ENCODE peak calls at places on chromosomes 12 and 14, in five cellular contexts. M, V, K, D and I are unnamed samples. For H3K27me3 and H3K36me3, the result is how much of the 10 kb centered on the place peaks cover.

GRCh38 chr12:118981285-118982201 is at the start of gene SRRM4:
- DNase-seq in M (peak), V (no peak), K (peak), D (no peak), I (no peak)

GRCh38 chr14:65107200-65107599 is 4.9 kb upstream of the MAX start:
- DNase-seq in M (no peak), V (no peak), K (no peak), D (no peak), I (no peak)

GRCh38 chr14:64844272-64844671 is 35.4 kb downstream of the SPTB start:
- DNase-seq in M (no peak), V (no peak), K (no peak), D (no peak), I (no peak)

GRCh38 chr12:32183646-32184045 is 77.0 kb downstream of the BICD1 start:
- DNase-seq in M (peak), V (no peak), K (no peak), D (peak), I (no peak)

GRCh38 chr14:52131640-52132320 is 62.9 kb upstream of the NID2 start:
- DNase-seq in M (peak), V (peak), K (peak), D (peak), I (no peak)

GRCh38 chr14:96268426-96269358 is 12.7 kb downstream of the BDKRB1 start:
- DNase-seq in M (no peak), V (peak), K (no peak), D (peak), I (no peak)

GRCh38 chr12:27616356-27617150 is 79.7 kb upstream of the REP15 start:
- DNase-seq in M (no peak), V (peak), K (no peak), D (no peak), I (no peak)

GRCh38 chr12:72453550-72453949 is 181.4 kb downstream of the TRHDE start:
- DNase-seq in M (no peak), V (no peak), K (no peak), D (no peak), I (no peak)

GRCh38 chr12:62977879-62978278 is 42.9 kb upstream of the PPM1H start:
- DNase-seq in M (no peak), V (no peak), K (no peak), D (no peak), I (no peak)

GRCh38 chr12:3752741-3753486 is at the start of gene CRACR2A:
- DNase-seq in M (peak), V (peak), K (peak), D (peak), I (peak)

GRCh38 chr12:65364021-65364420 is 85.5 kb downstream of the MSRB3 start:
- DNase-seq in M (no peak), V (no peak), K (no peak), D (peak), I (no peak)

GRCh38 chr14:98408024-98408555 is 863.9 kb downstream of the BCL11B start:
- DNase-seq in M (no peak), V (no peak), K (no peak), D (no peak), I (no peak)

GRCh38 chr12:119341988-119342387 is 7.5 kb downstream of the CCDC60 start:
- DNase-seq in M (no peak), V (no peak), K (no peak), D (no peak), I (no peak)

GRCh38 chr14:65257405-65257804 is 155.1 kb upstream of the MAX start:
- DNase-seq in M (no peak), V (no peak), K (no peak), D (no peak), I (no peak)

GRCh38 chr12:76545486-76545885 is 14.1 kb downstream of the OSBPL8 start:
- DNase-seq in M (no peak), V (no peak), K (no peak), D (no peak), I (no peak)

GRCh38 chr12:104571328-104571727 is 114.6 kb downstream of the CHST11 start:
- DNase-seq in M (no peak), V (peak), K (no peak), D (no peak), I (no peak)

GRCh38 chr12:57173089-57173488 is 25.7 kb upstream of the LRP1-AS start:
- DNase-seq in M (peak), V (no peak), K (no peak), D (no peak), I (no peak)

GRCh38 chr12:121872546-121873223 is 14.0 kb upstream of the HPD start:
- DNase-seq in M (no peak), V (peak), K (peak), D (peak), I (no peak)

GRCh38 chr12:120760349-120761245 is 35.0 kb downstream of the ACADS start:
- DNase-seq in M (no peak), V (peak), K (no peak), D (no peak), I (peak)

GRCh38 chr12:70736775-70737174 is 99.5 kb upstream of the PTPRB start:
- DNase-seq in M (no peak), V (no peak), K (no peak), D (no peak), I (no peak)

GRCh38 chr14:46215801-46216200 is 435.8 kb downstream of the RPL10L start:
- DNase-seq in M (no peak), V (no peak), K (no peak), D (no peak), I (no peak)

GRCh38 chr14:42804146-42804545 is 1197.5 kb downstream of the LRFN5 start:
- DNase-seq in M (no peak), V (no peak), K (no peak), D (no peak), I (no peak)

GRCh38 chr12:57456737-57457490 is 1.8 kb downstream of the INHBE start:
- DNase-seq in M (no peak), V (no peak), K (no peak), D (no peak), I (no peak)

GRCh38 chr14:64937176-64937820 is 5.2 kb downstream of the GPX2 start:
- DNase-seq in M (no peak), V (no peak), K (no peak), D (peak), I (no peak)

GRCh38 chr12:85642810-85643209 is 193.4 kb downstream of the RASSF9 start:
- DNase-seq in M (peak), V (peak), K (no peak), D (peak), I (no peak)

GRCh38 chr14:69183735-69184134 is 7.6 kb upstream of the EXD2 start:
- DNase-seq in M (peak), V (no peak), K (no peak), D (peak), I (no peak)

GRCh38 chr14:75234173-75234855 is 44.3 kb upstream of the FOS start:
- DNase-seq in M (no peak), V (peak), K (no peak), D (peak), I (no peak)

GRCh38 chr14:30869525-30870150 is 4.7 kb upstream of the COCH start:
- DNase-seq in M (no peak), V (no peak), K (no peak), D (no peak), I (no peak)

GRCh38 chr12:6330192-6330591 is 11.7 kb downstream of the TNFRSF1A start:
- DNase-seq in M (no peak), V (no peak), K (no peak), D (no peak), I (no peak)

GRCh38 chr12:104280703-104281458 is 22.7 kb upstream of the EID3 start:
- DNase-seq in M (no peak), V (peak), K (no peak), D (peak), I (no peak)

GRCh38 chr12:91877022-91877421 is 268.6 kb downstream of the BTG1 start:
- DNase-seq in M (no peak), V (peak), K (peak), D (peak), I (peak)

GRCh38 chr14:53703457-53703856 is 253.2 kb downstream of the BMP4 start:
- DNase-seq in M (no peak), V (no peak), K (no peak), D (no peak), I (no peak)

GRCh38 chr14:89435527-89436273 is 18.7 kb upstream of the FOXN3 start:
- DNase-seq in M (no peak), V (no peak), K (no peak), D (no peak), I (no peak)

GRCh38 chr12:43370299-43370698 is 181.7 kb downstream of the ADAMTS20 start:
- DNase-seq in M (no peak), V (peak), K (no peak), D (peak), I (no peak)

GRCh38 chr14:68039593-68039992 is 220.0 kb downstream of the RAD51B start:
- DNase-seq in M (no peak), V (peak), K (no peak), D (peak), I (no peak)

GRCh38 chr12:9041321-9041720 is 52.0 kb downstream of the KLRG1 start:
- DNase-seq in M (no peak), V (no peak), K (no peak), D (peak), I (no peak)

GRCh38 chr12:75998292-75999063 is 33.1 kb downstream of the PHLDA1 start:
- DNase-seq in M (no peak), V (no peak), K (no peak), D (no peak), I (no peak)

GRCh38 chr14:103086771-103087342 is 2.8 kb downstream of the LBHD2 start:
- DNase-seq in M (no peak), V (no peak), K (no peak), D (no peak), I (no peak)

GRCh38 chr12:54605138-54605970 is 16.9 kb upstream of the PPP1R1A start:
- DNase-seq in M (no peak), V (no peak), K (no peak), D (no peak), I (no peak)
- H3K4me3 ChIP-seq in M (no peak), V (no peak), K (no peak), D (no peak), I (no peak)

GRCh38 chr12:49342066-49342913 is 4.4 kb upstream of the DNAJC22 start:
- DNase-seq in M (peak), V (peak), K (peak), D (peak), I (peak)

GRCh38 chr12:49341777-49342065 is 4.7 kb upstream of the C1QL4 start:
- DNase-seq in M (no peak), V (no peak), K (no peak), D (no peak), I (no peak)

GRCh38 chr12:49340971-49341776 is 4.2 kb upstream of the C1QL4 start:
- DNase-seq in M (peak), V (no peak), K (peak), D (no peak), I (no peak)

GRCh38 chr12:49344486-49345047 is 2.1 kb upstream of the DNAJC22 start:
- DNase-seq in M (peak), V (no peak), K (no peak), D (no peak), I (no peak)

DNA sequence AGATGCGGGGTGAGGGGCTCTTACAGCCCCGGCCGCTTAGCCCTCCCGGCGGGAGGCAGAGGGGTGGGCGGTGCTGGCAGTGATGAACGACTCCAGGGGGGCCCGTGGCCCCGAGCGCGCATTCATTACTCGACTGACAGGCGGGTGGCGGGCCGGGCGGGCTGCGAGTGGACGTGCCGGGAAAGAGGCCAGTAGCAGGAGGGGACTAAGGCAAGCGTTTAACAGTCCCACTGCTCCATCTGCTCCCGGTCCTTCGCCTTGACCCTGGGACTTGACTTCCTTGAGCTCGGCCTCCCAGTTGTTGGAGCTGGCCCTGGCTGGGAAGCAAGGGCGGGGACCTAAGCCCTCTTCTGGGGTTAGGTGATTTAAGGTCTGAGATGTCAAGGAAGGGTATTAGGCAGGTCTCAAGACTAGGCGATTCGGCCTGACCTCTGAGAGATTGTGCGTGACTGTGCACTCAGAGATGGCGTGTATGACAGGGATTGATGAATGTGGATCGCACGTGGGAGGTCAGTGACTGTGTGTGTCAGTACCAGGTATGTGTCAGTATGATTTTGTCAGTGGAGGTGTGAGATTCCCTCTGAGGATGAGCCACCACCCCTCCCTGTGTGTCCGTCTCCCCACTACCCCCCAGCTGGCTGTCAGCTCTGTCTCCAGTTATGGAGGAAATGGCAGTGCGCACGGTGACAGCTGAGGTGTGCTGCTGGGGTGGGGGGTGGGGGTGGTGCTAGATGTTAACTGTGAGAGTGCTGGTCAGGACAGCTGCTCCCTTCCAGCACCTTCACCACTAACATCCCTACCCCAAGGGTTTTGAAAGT is 3.6 kb upstream of the DNAJC22 start:
- DNase-seq in M (peak), V (peak), K (peak), D (no peak), I (no peak)
- H3K27me3 ChIP-seq in M (half or more), V (under half), K (half or more), D (half or more), I (under half)

GRCh38 chr12:367972-368371 is 21.1 kb downstream of the KDM5A start:
- DNase-seq in M (no peak), V (no peak), K (no peak), D (no peak), I (no peak)
- H3K36me3 ChIP-seq in M (under half), V (under half), K (half or more), D (under half), I (under half)

DNA sequence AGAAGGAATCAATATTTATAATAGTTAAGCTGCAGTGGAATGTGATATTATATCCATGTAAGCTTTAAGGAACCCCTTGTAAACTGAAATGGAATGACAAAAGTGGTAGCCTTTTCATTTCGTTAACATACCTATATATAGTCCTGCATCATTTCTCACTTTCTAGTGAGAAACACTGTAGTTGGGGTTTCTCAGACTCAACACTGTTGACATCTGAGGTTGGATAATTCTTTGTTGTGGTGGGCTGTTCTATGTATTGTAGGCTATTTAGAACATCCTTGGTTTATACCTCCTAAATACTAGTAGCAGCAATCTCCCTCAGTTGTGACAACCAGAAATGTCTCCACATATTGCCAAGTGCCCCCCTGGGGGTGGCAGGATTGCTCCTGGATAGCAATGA is 79.1 kb downstream of the RAD52 start:
- DNase-seq in M (no peak), V (no peak), K (no peak), D (no peak), I (no peak)
- H3K4me3 ChIP-seq in M (no peak), V (no peak), K (no peak), D (no peak), I (no peak)

DNA sequence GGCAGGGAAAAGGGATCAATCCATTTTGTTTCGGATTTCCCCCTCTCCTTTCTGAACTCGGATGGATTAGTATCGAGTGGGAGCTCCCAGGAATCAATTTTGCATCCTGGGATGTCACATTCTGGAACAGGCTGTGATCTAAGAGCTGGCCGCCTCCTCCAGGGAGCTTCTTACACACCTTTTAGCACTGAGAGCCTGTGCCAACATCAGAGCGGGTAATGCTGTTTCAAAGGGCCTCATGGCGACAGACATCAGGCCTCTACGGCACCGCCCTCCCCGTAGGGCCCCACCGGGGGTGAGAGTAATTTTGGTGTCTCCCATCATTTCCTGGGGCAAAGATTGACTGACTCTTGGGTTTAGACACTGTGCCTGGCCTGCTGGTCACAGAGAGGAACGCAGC is 2.7 kb downstream of the GALNT9 start:
- DNase-seq in M (no peak), V (no peak), K (no peak), D (no peak), I (no peak)
- H3K27me3 ChIP-seq in M (under half), V (under half), K (half or more), D (under half), I (under half)

GRCh38 chr12:49039421-49040363 is 20.9 kb downstream of the KMT2D start:
- DNase-seq in M (no peak), V (no peak), K (no peak), D (no peak), I (no peak)

GRCh38 chr12:49041036-49041880 is 19.3 kb downstream of the KMT2D start:
- DNase-seq in M (no peak), V (no peak), K (no peak), D (no peak), I (no peak)

GRCh38 chr12:49038291-49038955 is 19.8 kb upstream of the PRKAG1 start:
- DNase-seq in M (no peak), V (no peak), K (no peak), D (no peak), I (no peak)

GRCh38 chr12:49041881-49042484 is 18.6 kb downstream of the KMT2D start:
- DNase-seq in M (no peak), V (no peak), K (no peak), D (no peak), I (no peak)

DNA sequence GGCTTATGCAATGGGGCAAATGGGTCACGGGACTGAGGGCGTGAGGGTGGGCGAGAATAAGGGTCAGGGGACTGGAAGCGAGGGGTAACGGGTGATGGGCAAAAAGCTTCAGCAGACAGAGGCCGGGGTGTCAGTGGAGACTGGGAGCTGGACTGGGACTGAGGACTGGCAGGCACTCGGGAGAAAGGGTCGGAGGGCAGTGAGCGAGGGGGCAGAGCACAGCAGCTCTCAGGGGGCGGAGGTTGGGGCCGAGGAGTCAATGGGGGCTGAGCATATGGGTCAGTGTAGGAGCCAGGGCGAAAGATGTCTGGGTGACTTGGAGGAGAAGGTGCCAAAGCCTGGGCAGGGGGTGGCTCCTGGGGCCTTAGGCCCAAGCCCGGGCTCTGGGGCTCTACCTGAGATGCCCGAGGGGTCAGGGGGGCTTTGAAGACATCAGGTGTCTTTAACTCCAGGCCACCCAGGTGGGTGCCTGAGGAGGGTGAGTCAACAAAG is 20.2 kb downstream of the KMT2D start:
- DNase-seq in M (no peak), V (no peak), K (no peak), D (no peak), I (no peak)
- H3K36me3 ChIP-seq in M (under half), V (half or more), K (half or more), D (half or more), I (half or more)